ENCODE peak calls at places on chromosomes 7 and 10, in four cellular contexts. U is kidney, S is adrenal gland, L is right lobe of liver. I is an unnamed sample. For H3K9me3 and H3K4me1, the result is how much of the 10 kb centered on the place peaks cover.

GRCh38 chr10:62037166-62037831 is 135.8 kb downstream of the ARID5B start:
- DNase-seq in U (no peak), S (no peak), L (no peak), I (no peak)

GRCh38 chr7:51040777-51041176 is 258.1 kb upstream of the GRB10 start:
- DNase-seq in U (no peak), S (no peak), L (no peak), I (no peak)

GRCh38 chr7:144941127-144941526 is 105.3 kb upstream of the TPK1 start:
- DNase-seq in U (no peak), S (no peak), L (no peak), I (no peak)

GRCh38 chr10:77872947-77873557 is 53.5 kb downstream of the DLG5 start:
- DNase-seq in U (no peak), S (no peak), L (no peak), I (no peak)

GRCh38 chr10:42850931-42851330 is 68.3 kb downstream of the BMS1 start:
- DNase-seq in U (no peak), S (no peak), L (no peak), I (no peak)

GRCh38 chr10:45421231-45422097 is 47.4 kb downstream of the ALOX5 start:
- DNase-seq in U (no peak), S (no peak), L (no peak), I (peak)

GRCh38 chr7:149790146-149790548 is 16.8 kb upstream of the ZNF467 start:
- DNase-seq in U (no peak), S (peak), L (peak), I (peak)

GRCh38 chr10:113552014-113552413 is 839 bp upstream of the HABP2 start:
- DNase-seq in U (no peak), S (no peak), L (peak), I (no peak)

GRCh38 chr10:34200355-34200901 is 614.7 kb downstream of the PARD3 start:
- DNase-seq in U (no peak), S (peak), L (no peak), I (no peak)

GRCh38 chr10:48309711-48310226 is 3.3 kb downstream of the MAPK8 start:
- DNase-seq in U (no peak), S (no peak), L (no peak), I (no peak)

GRCh38 chr7:146937836-146938235 is 821.2 kb downstream of the CNTNAP2 start:
- DNase-seq in U (no peak), S (no peak), L (no peak), I (no peak)

GRCh38 chr10:107031981-107032699 is 132.4 kb downstream of the SORCS1 start:
- DNase-seq in U (no peak), S (no peak), L (no peak), I (no peak)

GRCh38 chr7:127253289-127254162 is 785 bp upstream of the GRM8 start:
- DNase-seq in U (peak), S (peak), L (peak), I (peak)

GRCh38 chr10:119370972-119371703 is 163.8 kb downstream of the GRK5 start:
- DNase-seq in U (peak), S (peak), L (no peak), I (peak)

GRCh38 chr10:98128802-98129201 is 5.7 kb upstream of the R3HCC1L start:
- DNase-seq in U (no peak), S (no peak), L (no peak), I (peak)

GRCh38 chr10:89653410-89653828 is 8.4 kb upstream of the PANK1 start:
- DNase-seq in U (no peak), S (no peak), L (no peak), I (no peak)

GRCh38 chr10:125848371-125848770 is 25.0 kb downstream of the BCCIP start:
- DNase-seq in U (no peak), S (no peak), L (no peak), I (no peak)

GRCh38 chr7:2002561-2003450 is 229.9 kb downstream of the MAD1L1 start:
- DNase-seq in U (peak), S (no peak), L (peak), I (peak)

GRCh38 chr10:73871915-73872710 is 2.2 kb downstream of the CAMK2G start:
- DNase-seq in U (no peak), S (peak), L (no peak), I (no peak)

GRCh38 chr10:100872034-100872791 is 40.5 kb upstream of the SLF2 start:
- DNase-seq in U (peak), S (no peak), L (no peak), I (no peak)

GRCh38 chr7:147611402-147611801 is 979.2 kb upstream of the C7orf33 start:
- DNase-seq in U (no peak), S (no peak), L (no peak), I (no peak)

GRCh38 chr10:89574348-89574747 is 39.0 kb upstream of the SLC16A12 start:
- DNase-seq in U (no peak), S (no peak), L (no peak), I (no peak)

GRCh38 chr7:141649137-141649864 is 52.7 kb downstream of the DENND11 start:
- DNase-seq in U (no peak), S (no peak), L (no peak), I (no peak)

GRCh38 chr7:2972531-2973161 is 71.0 kb downstream of the CARD11 start:
- DNase-seq in U (peak), S (peak), L (no peak), I (no peak)

GRCh38 chr10:127158663-127159062 is 37.7 kb downstream of the INSYN2A start:
- DNase-seq in U (no peak), S (no peak), L (no peak), I (no peak)

GRCh38 chr10:92965314-92965713 is 95.3 kb upstream of the CYP26C1 start:
- DNase-seq in U (no peak), S (no peak), L (no peak), I (no peak)

GRCh38 chr10:100897976-100898375 is 14.8 kb upstream of the SLF2 start:
- DNase-seq in U (no peak), S (peak), L (no peak), I (no peak)

GRCh38 chr10:58590152-58590551 is 77.5 kb downstream of the BICC1 start:
- DNase-seq in U (peak), S (peak), L (no peak), I (no peak)

GRCh38 chr7:50393547-50394252 is 56.5 kb downstream of the FIGNL1 start:
- DNase-seq in U (no peak), S (no peak), L (no peak), I (peak)

GRCh38 chr10:114471906-114472873 is 67.9 kb upstream of the AFAP1L2 start:
- DNase-seq in U (no peak), S (no peak), L (no peak), I (no peak)

GRCh38 chr7:26694156-26694555 is 170.2 kb downstream of the SKAP2 start:
- DNase-seq in U (no peak), S (no peak), L (no peak), I (no peak)

GRCh38 chr10:120477723-120478270 is 20.8 kb downstream of the PLPP4 start:
- DNase-seq in U (no peak), S (no peak), L (no peak), I (no peak)

GRCh38 chr7:65820287-65820950 is 52.5 kb upstream of the VKORC1L1 start:
- DNase-seq in U (no peak), S (no peak), L (no peak), I (no peak)

GRCh38 chr10:44801383-44802327 is 109.5 kb upstream of the TMEM72 start:
- DNase-seq in U (peak), S (peak), L (peak), I (peak)

GRCh38 chr7:46449743-46450142 is 528.7 kb upstream of the IGFBP3 start:
- DNase-seq in U (no peak), S (no peak), L (no peak), I (no peak)

GRCh38 chr10:69786791-69787190 is 14.9 kb upstream of the COL13A1 start:
- DNase-seq in U (no peak), S (no peak), L (no peak), I (no peak)

GRCh38 chr7:96219382-96220130 is 102.3 kb downstream of the SLC25A13 start:
- DNase-seq in U (no peak), S (no peak), L (no peak), I (no peak)

GRCh38 chr7:50317221-50317678 is 12.7 kb downstream of the IKZF1 start:
- DNase-seq in U (no peak), S (no peak), L (no peak), I (no peak)

GRCh38 chr10:103067484-103067883 is 125.6 kb downstream of the NT5C2 start:
- DNase-seq in U (no peak), S (no peak), L (no peak), I (no peak)

GRCh38 chr10:103069453-103070331 is 123.4 kb downstream of the NT5C2 start:
- DNase-seq in U (no peak), S (peak), L (peak), I (peak)

GRCh38 chr10:103062854-103063642 is 130.0 kb downstream of the NT5C2 start:
- DNase-seq in U (no peak), S (no peak), L (no peak), I (no peak)

GRCh38 chr10:103067951-103068350 is 125.1 kb downstream of the NT5C2 start:
- DNase-seq in U (no peak), S (no peak), L (no peak), I (no peak)

GRCh38 chr10:103066141-103067098 is 126.7 kb downstream of the NT5C2 start:
- DNase-seq in U (no peak), S (no peak), L (no peak), I (no peak)
- TF ChIP-seq CTCF in U (no peak), S (no peak), L (no peak), I (no peak)

GRCh38 chr7:655758-656157 is 70.7 kb upstream of the DNAAF5 start:
- DNase-seq in U (no peak), S (no peak), L (no peak), I (no peak)
- H3K9me3 ChIP-seq in U (under half), S (under half), L (under half), I (under half)

GRCh38 chr7:116041615-116042014 is 11.1 kb upstream of the TFEC start:
- DNase-seq in U (no peak), S (no peak), L (no peak), I (no peak)

DNA sequence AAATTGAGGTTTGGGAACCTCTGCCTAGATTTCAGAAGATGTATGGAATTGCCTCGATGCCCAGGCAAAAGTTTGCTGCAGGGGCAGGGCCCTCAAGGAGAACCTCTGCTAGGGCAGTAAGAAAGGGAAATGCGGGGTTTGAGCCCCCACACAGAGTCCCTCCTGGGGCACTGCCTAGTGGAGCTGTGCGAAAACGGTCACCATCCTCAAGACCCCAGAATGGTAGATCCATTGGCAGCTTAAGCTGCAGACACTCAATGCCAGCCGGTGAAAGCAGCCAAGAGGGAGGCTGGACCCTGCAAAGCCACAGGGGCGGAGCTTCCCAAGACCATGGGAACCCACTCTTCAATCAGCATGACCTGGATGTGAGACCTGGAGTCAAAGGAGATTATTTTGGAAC is 15.0 kb upstream of the TFEC start:
- DNase-seq in U (peak), S (no peak), L (no peak), I (no peak)
- H3K4me1 ChIP-seq in U (under half), S (under half), L (under half), I (under half)

DNA sequence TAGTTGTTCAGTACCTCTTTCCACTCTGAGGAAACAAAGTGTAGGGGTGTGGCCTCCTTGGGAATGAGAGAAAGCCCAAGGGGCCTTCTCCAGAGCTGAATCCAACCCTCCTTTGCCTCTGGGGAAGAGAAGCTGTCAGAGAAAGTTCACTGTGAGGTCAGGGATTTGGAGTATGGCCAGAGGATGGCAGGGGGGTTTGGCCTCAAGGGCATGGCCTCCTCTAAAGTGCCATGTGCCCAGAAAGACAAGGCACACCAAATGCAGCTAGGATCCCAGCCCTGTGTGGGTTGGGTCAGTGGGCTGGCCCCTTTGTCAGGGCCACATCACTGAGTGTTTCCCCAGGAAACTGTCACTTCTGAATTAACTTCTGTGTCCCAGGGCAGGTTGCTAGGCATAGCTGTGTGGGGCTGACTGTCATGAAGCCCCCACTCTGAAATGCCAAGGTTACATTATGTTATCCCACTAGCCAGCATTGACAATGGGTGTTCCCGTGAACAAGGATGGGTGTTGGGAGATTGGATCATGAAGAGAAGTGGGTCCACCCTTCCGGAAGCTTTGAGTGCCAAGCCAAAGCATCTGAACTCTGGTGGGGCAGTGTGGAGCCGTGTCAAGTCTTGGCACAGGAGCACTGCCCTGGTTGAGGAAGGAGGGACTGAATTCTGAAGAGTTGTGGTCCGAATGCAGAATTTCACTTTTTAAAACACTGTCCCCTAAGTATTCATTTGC is 123.3 kb downstream of the ZMIZ1 start:
- DNase-seq in U (no peak), S (no peak), L (no peak), I (no peak)
- TF ChIP-seq CTCF in U (no peak), S (no peak), L (no peak), I (no peak)

GRCh38 chr7:5064391-5065106 is 18.9 kb downstream of the RBAK start:
- DNase-seq in U (no peak), S (no peak), L (no peak), I (no peak)
- H3K9me3 ChIP-seq in U (half or more), S (under half), L (under half), I (half or more)

DNA sequence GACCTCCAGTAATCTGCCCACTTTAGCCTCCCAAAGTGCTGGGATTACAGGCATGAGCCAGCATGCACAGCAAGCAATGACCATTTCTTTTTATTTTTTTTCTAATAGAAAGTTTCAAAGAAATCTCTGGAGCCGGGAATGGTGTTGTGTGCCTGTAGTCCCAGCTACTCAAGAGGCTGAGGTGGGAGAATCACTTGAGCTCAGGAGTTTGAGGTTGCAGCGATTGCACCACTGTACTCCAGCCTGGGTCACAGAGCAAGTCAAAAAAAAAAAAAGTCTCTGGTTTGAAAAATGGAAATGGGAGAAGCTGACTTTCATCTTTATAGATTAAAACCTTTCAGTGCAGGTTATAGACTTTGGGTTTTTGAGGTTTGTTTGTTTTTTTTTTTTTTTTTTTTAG is 44.8 kb upstream of the KMT2E start:
- DNase-seq in U (no peak), S (no peak), L (no peak), I (no peak)
- H3K4me1 ChIP-seq in U (under half), S (under half), L (under half), I (half or more)

DNA sequence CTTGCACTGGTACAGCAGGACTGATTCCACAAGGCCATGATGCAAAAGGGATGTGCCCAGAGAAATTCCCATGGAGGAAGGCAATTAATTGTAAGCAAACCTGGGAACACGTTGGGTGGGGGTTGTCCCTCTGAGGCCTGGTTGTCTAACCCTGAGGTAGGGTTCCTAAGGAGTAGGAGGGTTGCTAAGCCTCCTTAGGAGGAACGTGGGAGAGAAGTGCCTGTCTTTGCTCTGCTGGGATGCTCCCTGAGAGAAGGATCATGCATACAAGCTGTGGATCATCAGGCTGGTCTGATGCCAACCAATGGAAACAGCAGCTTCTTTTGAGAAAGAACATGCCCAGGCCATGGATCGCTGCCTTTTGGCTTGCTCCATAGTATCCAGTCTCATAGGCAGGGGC is 203.7 kb upstream of the NPVF start:
- DNase-seq in U (no peak), S (no peak), L (no peak), I (no peak)
- TF ChIP-seq CTCF in U (no peak), S (no peak), L (no peak), I (no peak)

GRCh38 chr7:6650086-6650485 is 13.0 kb downstream of the ZNF316 start:
- DNase-seq in U (peak), S (no peak), L (no peak), I (peak)
- H3K9me3 ChIP-seq in U (under half), S (under half), L (under half), I (under half)

GRCh38 chr7:44632196-44632595 is 25.8 kb downstream of the OGDH start:
- DNase-seq in U (no peak), S (no peak), L (no peak), I (no peak)
- H3K4me1 ChIP-seq in U (half or more), S (under half), L (under half), I (half or more)